ENCODE peak calls at places on chromosomes 4 and X, in seven cellular contexts. B, L, V, A, D, U and N are unnamed samples.

GRCh38 chr4:156321203-156321602 is 367.5 kb upstream of the CTSO start:
- DNase-seq in B (peak), L (no peak), V (peak), A (no peak), D (no peak), U (no peak), N (no peak)

GRCh38 chr4:6926681-6927478 is 17.3 kb downstream of the TBC1D14 start:
- DNase-seq in B (no peak), L (no peak), V (no peak), A (no peak), D (no peak), U (no peak), N (no peak)

GRCh38 chrX:133580630-133581029 is 165.3 kb upstream of the GPC4 start:
- DNase-seq in B (peak), L (no peak), V (no peak), A (no peak), D (no peak), U (no peak), N (no peak)

GRCh38 chr4:87458913-87459312 is 36.5 kb downstream of the NUDT9 start:
- DNase-seq in B (no peak), L (no peak), V (no peak), A (no peak), D (no peak), U (no peak), N (no peak)

GRCh38 chr4:39699676-39700409 is 1.9 kb downstream of the UBE2K start:
- DNase-seq in B (no peak), L (no peak), V (peak), A (no peak), D (no peak), U (no peak), N (no peak)

GRCh38 chr4:103497692-103498091 is 222.1 kb downstream of the TACR3 start:
- DNase-seq in B (no peak), L (no peak), V (no peak), A (no peak), D (no peak), U (no peak), N (no peak)

GRCh38 chr4:38034986-38035882 is 75.0 kb downstream of the PTTG2 start:
- DNase-seq in B (peak), L (no peak), V (peak), A (no peak), D (no peak), U (no peak), N (peak)

GRCh38 chr4:140250989-140251552 is 97.1 kb upstream of the MAML3 start:
- DNase-seq in B (no peak), L (no peak), V (no peak), A (peak), D (no peak), U (no peak), N (no peak)

GRCh38 chr4:147780137-147780777 is 48.4 kb downstream of the ARHGAP10 start:
- DNase-seq in B (no peak), L (no peak), V (no peak), A (peak), D (no peak), U (no peak), N (no peak)

GRCh38 chrX:31280580-31280979 is 208.7 kb upstream of the FTHL17 start:
- DNase-seq in B (no peak), L (no peak), V (no peak), A (no peak), D (no peak), U (no peak), N (no peak)

GRCh38 chr4:157220026-157220881 is at the start of gene GRIA2:
- DNase-seq in B (peak), L (no peak), V (peak), A (no peak), D (peak), U (no peak), N (peak)

GRCh38 chr4:6749340-6750171 is 33.0 kb upstream of the KIAA0232 start:
- DNase-seq in B (no peak), L (peak), V (peak), A (no peak), D (no peak), U (no peak), N (no peak)

GRCh38 chr4:37799941-37800554 is 26.4 kb upstream of the PGM2 start:
- DNase-seq in B (no peak), L (no peak), V (peak), A (no peak), D (no peak), U (no peak), N (no peak)

GRCh38 chrX:23662187-23662586 is 5.1 kb upstream of the PRDX4 start:
- DNase-seq in B (no peak), L (no peak), V (no peak), A (no peak), D (no peak), U (no peak), N (no peak)

GRCh38 chr4:187183351-187183750 is 459.7 kb upstream of the FAT1 start:
- DNase-seq in B (no peak), L (no peak), V (no peak), A (no peak), D (no peak), U (no peak), N (no peak)

GRCh38 chr4:140088317-140088967 is 65.5 kb downstream of the MAML3 start:
- DNase-seq in B (no peak), L (no peak), V (peak), A (no peak), D (no peak), U (no peak), N (no peak)

GRCh38 chrX:80306007-80306406 is 114.2 kb upstream of the TENT5D start:
- DNase-seq in B (no peak), L (no peak), V (no peak), A (no peak), D (no peak), U (no peak), N (no peak)

GRCh38 chrX:45775462-45775861 is 574.8 kb upstream of the DIPK2B start:
- DNase-seq in B (peak), L (no peak), V (no peak), A (no peak), D (no peak), U (no peak), N (no peak)

GRCh38 chrX:69032601-69033000 is 132.7 kb downstream of the PJA1 start:
- DNase-seq in B (no peak), L (peak), V (no peak), A (no peak), D (no peak), U (no peak), N (no peak)

GRCh38 chrX:69031971-69032391 is 133.3 kb downstream of the PJA1 start:
- DNase-seq in B (no peak), L (peak), V (no peak), A (no peak), D (no peak), U (no peak), N (no peak)

GRCh38 chrX:69028761-69029120 is 136.5 kb downstream of the PJA1 start:
- DNase-seq in B (no peak), L (no peak), V (peak), A (no peak), D (no peak), U (no peak), N (no peak)

GRCh38 chrX:69029696-69030245 is 135.5 kb downstream of the PJA1 start:
- DNase-seq in B (no peak), L (peak), V (no peak), A (no peak), D (no peak), U (no peak), N (no peak)

GRCh38 chrX:69031181-69031580 is 134.1 kb downstream of the PJA1 start:
- DNase-seq in B (no peak), L (no peak), V (no peak), A (no peak), D (no peak), U (no peak), N (no peak)
- TF ChIP-seq CTCF in B (peak), L (no peak), V (peak), A (no peak), D (no peak), U (peak), N (no peak)

DNA sequence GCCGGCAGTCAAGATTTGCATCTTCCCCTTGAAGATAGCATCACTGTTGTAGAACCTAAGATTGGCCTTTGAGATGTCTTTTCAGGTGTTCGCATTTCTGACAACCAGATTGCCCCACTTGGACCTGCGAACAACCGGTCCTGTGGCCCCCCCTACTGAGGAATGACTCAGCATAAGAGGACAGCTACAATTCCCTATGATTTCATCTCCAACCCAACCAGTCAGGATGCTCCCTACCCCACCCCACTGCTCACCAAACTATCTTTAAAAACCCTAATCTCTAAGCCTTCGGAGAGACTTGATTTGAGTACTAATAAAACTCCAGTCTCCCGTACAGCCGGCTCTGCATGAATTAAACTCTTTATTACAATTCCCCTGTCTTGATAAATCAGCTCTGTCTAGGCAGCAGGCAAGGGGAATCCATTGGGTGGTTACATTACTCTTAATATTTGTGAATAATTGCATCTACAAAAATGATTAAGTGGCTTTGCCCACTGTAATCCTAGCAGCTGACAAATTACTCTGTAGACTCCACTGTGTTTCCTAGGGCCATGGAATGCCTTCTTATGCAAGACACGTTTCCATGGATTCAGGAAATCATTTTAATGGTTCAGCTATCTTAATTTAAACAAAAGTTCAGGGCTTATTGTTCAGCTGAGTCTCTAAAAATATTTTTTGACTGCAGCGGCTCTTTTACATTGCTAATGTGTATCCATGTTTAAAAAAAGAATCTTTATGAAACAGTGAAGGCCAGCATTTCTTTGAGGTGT is 95.3 kb downstream of the GPR143 start:
- DNase-seq in B (no peak), L (no peak), V (peak), A (no peak), D (no peak), U (no peak), N (no peak)
- TF ChIP-seq CTCF in B (no peak), L (no peak), V (no peak), A (no peak), D (no peak), U (no peak), N (no peak)

GRCh38 chrX:102654696-102655095 is 3.4 kb downstream of the GPRASP1 start:
- DNase-seq in B (no peak), L (no peak), V (no peak), A (no peak), D (no peak), U (no peak), N (no peak)

GRCh38 chrX:102651242-102651967 is at the start of gene GPRASP1:
- DNase-seq in B (no peak), L (no peak), V (peak), A (no peak), D (peak), U (no peak), N (peak)

GRCh38 chrX:102650903-102651241 is 411 bp upstream of the GPRASP1 start:
- DNase-seq in B (no peak), L (no peak), V (no peak), A (no peak), D (no peak), U (no peak), N (no peak)

DNA sequence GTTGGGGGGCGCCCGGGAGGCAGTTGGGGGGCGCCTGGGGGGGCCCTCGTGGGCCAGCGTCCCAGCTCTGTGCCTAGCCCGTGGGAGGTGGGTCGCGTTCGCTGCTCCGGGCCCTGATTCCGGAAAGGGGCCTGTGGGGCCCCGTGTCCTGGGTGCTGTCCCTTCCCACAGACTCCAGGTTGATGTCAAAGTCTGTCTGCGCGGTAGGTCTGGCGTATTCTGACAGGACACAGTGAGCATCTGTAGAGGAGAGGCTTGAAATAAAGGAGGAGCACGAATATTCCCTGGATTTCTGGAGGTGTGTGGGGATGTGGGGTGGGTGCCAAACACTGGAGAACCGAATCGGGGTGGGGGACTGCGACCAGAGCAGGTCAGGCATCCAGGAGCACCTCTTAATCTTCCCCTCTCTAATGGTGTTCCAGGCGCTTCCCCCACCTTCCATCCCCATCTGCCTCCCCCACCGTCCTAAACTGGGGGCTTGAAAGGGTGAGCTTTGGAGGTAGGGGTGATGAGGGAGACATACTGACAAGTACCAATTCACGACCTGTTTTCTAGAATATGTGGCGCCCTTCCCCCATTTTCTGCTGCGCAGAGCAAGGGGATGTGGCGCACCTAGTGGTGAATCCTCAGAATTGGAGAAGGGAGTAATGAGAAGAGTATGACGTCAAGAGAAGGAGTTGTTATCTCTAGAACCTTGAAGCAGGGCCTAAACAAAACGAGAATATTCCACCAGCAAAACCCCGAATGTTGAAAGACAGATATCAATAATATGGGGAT is 873 bp downstream of the GPRASP1 start:
- DNase-seq in B (no peak), L (no peak), V (peak), A (no peak), D (peak), U (no peak), N (peak)
- TF ChIP-seq CTCF in B (peak), L (no peak), V (peak), A (peak), D (peak), U (peak), N (no peak)

DNA sequence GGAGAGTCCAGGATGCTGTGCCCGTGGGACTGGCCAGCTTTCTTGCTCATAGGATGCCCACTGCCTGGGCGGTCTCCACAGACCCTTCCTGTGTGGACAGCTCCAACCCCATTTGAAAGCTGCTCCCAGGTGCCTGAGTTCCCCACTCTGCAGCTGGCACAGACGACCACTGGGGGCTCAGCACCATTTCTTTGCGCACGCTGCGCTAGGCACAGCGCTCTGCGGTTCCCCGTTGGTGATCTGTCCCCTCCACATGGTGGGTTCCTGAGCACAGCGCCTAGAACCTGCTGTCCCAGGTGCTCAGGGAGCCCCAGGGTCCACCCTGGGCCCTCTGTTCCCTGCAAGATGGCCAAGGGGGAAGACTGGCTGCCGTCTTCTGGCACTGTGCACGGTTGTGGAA is 45.4 kb upstream of the AFAP1 start:
- DNase-seq in B (no peak), L (no peak), V (no peak), A (no peak), D (no peak), U (no peak), N (no peak)
- TF ChIP-seq CTCF in B (no peak), L (no peak), V (no peak), A (no peak), D (no peak), U (no peak), N (no peak)

DNA sequence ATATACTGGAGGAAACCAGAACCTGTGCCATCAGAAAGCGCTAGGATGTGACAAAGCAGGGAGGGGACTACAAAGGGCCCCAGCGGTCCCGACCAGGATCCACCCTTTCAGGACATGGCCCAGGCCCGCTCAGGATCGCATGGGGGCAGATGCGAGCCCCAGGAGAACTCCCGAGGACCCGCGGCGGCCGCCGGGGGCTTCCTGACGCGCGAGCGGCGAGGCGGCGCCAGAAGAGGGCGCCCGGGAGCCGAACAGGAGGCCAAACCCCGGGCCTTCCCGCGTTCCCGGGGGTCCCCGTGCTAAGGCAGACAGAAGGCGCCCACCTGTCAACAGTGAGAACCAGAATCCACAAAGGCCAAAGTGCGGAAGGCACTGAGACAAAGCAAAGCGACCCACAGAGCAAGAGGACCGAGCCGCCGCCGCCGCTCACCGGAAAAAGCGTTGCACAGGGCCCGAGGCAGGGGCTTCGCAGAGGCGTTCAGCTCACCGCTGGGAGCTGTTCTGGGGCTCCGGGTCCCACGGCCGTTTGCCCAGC is 7.3 kb upstream of the OPN1LW start:
- DNase-seq in B (no peak), L (peak), V (peak), A (peak), D (peak), U (no peak), N (peak)
- TF ChIP-seq CTCF in B (peak), L (no peak), V (peak), A (peak), D (peak), U (peak), N (peak)

DNA sequence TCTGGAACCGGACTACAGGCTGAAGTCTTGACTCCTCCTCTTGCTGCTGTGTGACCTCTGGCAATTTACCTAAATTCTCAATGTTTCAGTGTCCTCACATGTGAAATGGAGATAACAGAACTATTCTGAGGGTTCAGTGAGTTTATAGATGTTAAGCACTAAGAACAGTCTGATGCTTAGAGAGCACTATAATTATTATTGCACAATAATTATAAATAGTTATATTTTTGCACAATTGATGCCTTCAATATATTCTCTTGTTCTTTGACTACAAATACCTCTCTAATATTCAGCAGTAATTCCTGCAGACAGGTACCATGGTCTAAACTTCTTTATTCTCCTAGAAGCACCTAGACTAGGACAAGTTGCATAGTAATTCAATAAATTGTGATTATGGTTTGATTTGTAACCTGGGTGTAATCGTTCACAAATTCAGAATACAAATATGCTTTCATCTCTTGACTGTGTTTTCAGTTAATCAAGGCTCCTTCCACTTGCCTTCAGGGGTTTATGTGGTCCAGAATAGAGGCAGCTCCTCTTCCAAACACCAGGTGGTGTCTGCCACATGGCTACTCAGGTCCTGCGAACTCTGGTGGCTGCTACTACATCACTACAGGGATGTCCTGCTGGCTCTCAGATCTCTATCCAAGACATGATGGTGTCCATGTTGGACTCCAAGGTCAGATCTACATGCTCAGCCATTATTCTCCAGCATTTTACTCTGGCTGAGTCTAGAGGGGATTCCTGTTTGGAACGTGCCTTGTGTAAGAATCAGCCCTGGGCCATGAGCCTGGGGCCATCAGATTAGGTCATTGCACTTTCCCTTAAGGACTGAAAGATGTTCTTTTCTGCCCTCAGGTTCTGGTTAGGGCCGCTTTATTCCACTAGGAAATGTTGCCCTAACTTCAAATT is 103.4 kb downstream of the QRFPR start:
- DNase-seq in B (no peak), L (no peak), V (no peak), A (no peak), D (no peak), U (no peak), N (peak)
- TF ChIP-seq CTCF in B (peak), L (no peak), V (peak), A (peak), D (no peak), U (peak), N (peak)